ENCODE peak calls at places on chromosomes 16 and 17, in ten cellular contexts. T is midbrain; W is T-cell; O is RPMI7951; Y is mucosa of gallbladder; C is stimulated activated CD8-positive, alpha-beta memory T cell treated with anti-CD3 and anti-CD28 coated beads, Interleukin-4, amount 100 ng/mL, for 1 hour; D is RWPE1; Z is BJ; U is stomach; L is fibroblast of the conjunctiva. I is an unnamed sample.
A peak's percentile ranks its signal among the peaks of the same experiment; 100 is the strongest.

GRCh38 chr16:85151603-85152413 is 39.5 kb upstream of the CIBAR2 start:
- DNase-seq in T (peak; percentile 52), W (no peak), O (peak; percentile 98), Y (peak; percentile 76), C (no peak), D (peak; percentile 91), Z (peak; percentile 61), U (peak; percentile 72), L (peak; percentile 69), I (peak; percentile 47)

GRCh38 chr17:40542562-40543411 is 22.5 kb downstream of the CCR7 start:
- DNase-seq in T (no peak), W (no peak), O (peak; percentile 60), Y (peak; percentile 86), C (no peak), D (peak; percentile 81), Z (peak; percentile 84), U (peak; percentile 49), L (peak; percentile 99), I (no peak)

GRCh38 chr17:885971-886571 is 93.5 kb downstream of the NXN start:
- DNase-seq in T (peak; percentile 39), W (no peak), O (no peak), Y (peak; percentile 61), C (no peak), D (no peak), Z (no peak), U (peak; percentile 72), L (peak; percentile 60), I (no peak)

GRCh38 chr16:87723224-87723619 is 42.6 kb downstream of the KLHDC4 start:
- DNase-seq in T (peak; percentile 77), W (no peak), O (peak; percentile 92), Y (peak; percentile 32), C (no peak), D (no peak), Z (no peak), U (peak; percentile 48), L (peak; percentile 26), I (no peak)

GRCh38 chr17:79485991-79486390 is 124.9 kb downstream of the RBFOX3 start:
- DNase-seq in T (no peak), W (no peak), O (no peak), Y (no peak), C (no peak), D (no peak), Z (no peak), U (no peak), L (no peak), I (no peak)

GRCh38 chr17:45102856-45103255 is 29.5 kb downstream of the PLCD3 start:
- DNase-seq in T (no peak), W (no peak), O (no peak), Y (no peak), C (no peak), D (no peak), Z (no peak), U (no peak), L (no peak), I (no peak)

GRCh38 chr16:57377080-57377841 is 5.0 kb downstream of the CX3CL1 start:
- DNase-seq in T (no peak), W (no peak), O (peak; percentile 87), Y (no peak), C (no peak), D (peak; percentile 36), Z (no peak), U (no peak), L (no peak), I (peak; percentile 71)

GRCh38 chr16:56357291-56357764 is 68.0 kb downstream of the AMFR start:
- DNase-seq in T (no peak), W (no peak), O (peak; percentile 44), Y (no peak), C (no peak), D (peak; percentile 30), Z (no peak), U (peak; percentile 24), L (peak; percentile 8), I (no peak)

GRCh38 chr17:73166731-73167581 is 2.1 kb downstream of the SSTR2 start:
- DNase-seq in T (no peak), W (no peak), O (peak; percentile 52), Y (no peak), C (no peak), D (no peak), Z (no peak), U (no peak), L (no peak), I (no peak)

GRCh38 chr17:39745335-39746144 is 7.8 kb downstream of the GRB7 start:
- DNase-seq in T (no peak), W (no peak), O (no peak), Y (no peak), C (no peak), D (no peak), Z (no peak), U (no peak), L (no peak), I (no peak)

GRCh38 chr17:8630227-8630801 is at the start of gene MYH10:
- DNase-seq in T (no peak), W (no peak), O (no peak), Y (no peak), C (no peak), D (peak; percentile 25), Z (no peak), U (no peak), L (no peak), I (no peak)

GRCh38 chr16:668519-669171 is 713 bp downstream of the RHOT2 start:
- DNase-seq in T (no peak), W (no peak), O (no peak), Y (no peak), C (no peak), D (no peak), Z (no peak), U (no peak), L (no peak), I (no peak)

GRCh38 chr17:13750783-13751484 is 149.2 kb upstream of the HS3ST3A1 start:
- DNase-seq in T (no peak), W (no peak), O (peak; percentile 64), Y (no peak), C (no peak), D (no peak), Z (no peak), U (no peak), L (no peak), I (no peak)

GRCh38 chr17:16933317-16934132 is 38.4 kb downstream of the TNFRSF13B start:
- DNase-seq in T (no peak), W (no peak), O (peak; percentile 40), Y (no peak), C (no peak), D (no peak), Z (no peak), U (no peak), L (no peak), I (no peak)

GRCh38 chr16:17510532-17510931 is 39.8 kb upstream of the XYLT1 start:
- DNase-seq in T (no peak), W (no peak), O (no peak), Y (no peak), C (no peak), D (no peak), Z (no peak), U (no peak), L (no peak), I (no peak)

GRCh38 chr16:66717112-66717675 is 20.7 kb upstream of the CMTM4 start:
- DNase-seq in T (peak; percentile 29), W (no peak), O (peak; percentile 83), Y (peak; percentile 14), C (no peak), D (no peak), Z (no peak), U (no peak), L (no peak), I (no peak)

GRCh38 chr16:61820820-61821219 is 215.4 kb downstream of the CDH8 start:
- DNase-seq in T (no peak), W (no peak), O (no peak), Y (no peak), C (no peak), D (no peak), Z (no peak), U (no peak), L (no peak), I (no peak)

GRCh38 chr17:13197586-13197985 is 179.8 kb upstream of the ELAC2 start:
- DNase-seq in T (no peak), W (no peak), O (no peak), Y (no peak), C (no peak), D (no peak), Z (no peak), U (no peak), L (no peak), I (no peak)

GRCh38 chr16:79973320-79973719 is 372.8 kb upstream of the MAF start:
- DNase-seq in T (no peak), W (no peak), O (no peak), Y (no peak), C (no peak), D (no peak), Z (no peak), U (no peak), L (no peak), I (no peak)

GRCh38 chr16:70018254-70018653 is 67.1 kb downstream of the CLEC18A start:
- DNase-seq in T (no peak), W (peak; percentile 34), O (peak; percentile 7), Y (no peak), C (peak; percentile 17), D (no peak), Z (no peak), U (no peak), L (peak; percentile 1), I (peak; percentile 29)

GRCh38 chr16:11402051-11402744 is 56.9 kb downstream of the RMI2 start:
- DNase-seq in T (peak; percentile 15), W (no peak), O (no peak), Y (no peak), C (no peak), D (no peak), Z (no peak), U (no peak), L (no peak), I (no peak)

GRCh38 chr17:82863646-82863940 is 23.8 kb upstream of the ZNF750 start:
- DNase-seq in T (no peak), W (no peak), O (no peak), Y (no peak), C (no peak), D (no peak), Z (no peak), U (no peak), L (no peak), I (no peak)

GRCh38 chr17:51214920-51215319 is 44.9 kb downstream of the MBTD1 start:
- DNase-seq in T (no peak), W (no peak), O (no peak), Y (no peak), C (no peak), D (no peak), Z (no peak), U (no peak), L (no peak), I (no peak)

GRCh38 chr17:19610879-19611278 is 37.7 kb upstream of the ALDH3A2 start:
- DNase-seq in T (no peak), W (no peak), O (no peak), Y (no peak), C (no peak), D (no peak), Z (no peak), U (no peak), L (no peak), I (no peak)

GRCh38 chr17:36475346-36475970 is 11.0 kb upstream of the ZNHIT3 start:
- DNase-seq in T (peak; percentile 39), W (no peak), O (no peak), Y (no peak), C (no peak), D (no peak), Z (no peak), U (no peak), L (no peak), I (no peak)

GRCh38 chr17:81432873-81433451 is 37.7 kb downstream of the BAHCC1 start:
- DNase-seq in T (peak; percentile 31), W (no peak), O (no peak), Y (peak; percentile 79), C (no peak), D (peak; percentile 52), Z (no peak), U (peak; percentile 94), L (no peak), I (no peak)

GRCh38 chr17:50270430-50271172 is 3.7 kb upstream of the TMEM92 start:
- DNase-seq in T (no peak), W (no peak), O (peak; percentile 60), Y (no peak), C (no peak), D (no peak), Z (no peak), U (peak; percentile 27), L (peak; percentile 57), I (no peak)

GRCh38 chr17:80765241-80766022 is 220.8 kb downstream of the RPTOR start:
- DNase-seq in T (no peak), W (no peak), O (no peak), Y (no peak), C (no peak), D (no peak), Z (no peak), U (no peak), L (no peak), I (no peak)

I was measured in Calu3.